ENCODE peak calls at places on chromosomes 11 and 22, in four cellular contexts. P, S, K and Q are unnamed samples.

GRCh38 chr11:75760710-75761493 is 7.7 kb upstream of the DGAT2 start:
- DNase-seq in P (no peak), S (peak), K (no peak), Q (no peak)

GRCh38 chr11:59053387-59053786 is 32.7 kb upstream of the GLYATL1B start:
- DNase-seq in S (peak), P (peak), K (no peak), Q (peak)

GRCh38 chr22:48744283-48744641 is 1083.4 kb downstream of the BRD1 start:
- DNase-seq in S (no peak), K (no peak), P (no peak), Q (peak)

GRCh38 chr11:26764315-26764714 is 42.5 kb upstream of the SLC5A12 start:
- DNase-seq in S (no peak), K (no peak), P (no peak), Q (no peak)

GRCh38 chr11:126647735-126648134 is 292.2 kb downstream of the ST3GAL4 start:
- DNase-seq in K (peak), S (peak), P (no peak), Q (peak)

GRCh38 chr11:80034801-80035200 is 594.0 kb upstream of the TENM4 start:
- DNase-seq in P (no peak), K (no peak), S (no peak), Q (no peak)

GRCh38 chr11:62433141-62433543 is 14.3 kb downstream of the SCGB1A1 start:
- DNase-seq in K (no peak), S (no peak), P (no peak), Q (no peak)

GRCh38 chr11:99925968-99926367 is 761.1 kb upstream of the ARHGAP42 start:
- DNase-seq in K (no peak), S (no peak), P (no peak), Q (no peak)

GRCh38 chr11:69292221-69292648 is 1.7 kb upstream of the MYEOV start:
- DNase-seq in P (peak), K (no peak), S (no peak), Q (no peak)

GRCh38 chr11:57123590-57123989 is 58.2 kb upstream of the LRRC55 start:
- DNase-seq in P (no peak), S (no peak), K (no peak), Q (peak)

GRCh38 chr22:44840611-44841322 is 88.4 kb downstream of the ARHGAP8 start:
- DNase-seq in P (no peak), K (no peak), S (no peak), Q (no peak)

GRCh38 chr11:69008774-69009440 is 4.1 kb downstream of the MRGPRF start:
- DNase-seq in K (peak), S (peak), P (no peak), Q (peak)

DNA sequence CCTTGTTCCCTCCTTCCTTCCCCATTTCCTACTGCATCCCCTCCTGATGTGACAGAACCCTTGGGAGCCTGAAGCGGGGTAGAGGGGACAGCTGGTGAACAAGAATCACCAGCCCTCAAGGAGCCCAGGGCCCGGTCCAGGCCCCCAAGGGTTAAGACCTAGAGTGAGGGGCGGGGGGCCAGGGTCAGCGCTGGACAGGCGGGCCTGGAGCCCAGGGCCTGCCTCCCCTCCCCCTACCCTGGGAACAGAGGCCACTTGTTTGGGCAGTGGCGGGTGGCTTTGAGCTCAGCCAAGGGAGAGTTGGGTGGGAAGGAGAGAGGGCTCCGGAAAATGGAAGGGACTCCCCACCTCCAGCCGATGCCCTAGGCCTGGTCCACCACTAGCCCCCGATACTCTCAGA is 2.1 kb downstream of the ARAP1 start:
- DNase-seq in S (no peak), K (no peak), P (no peak), Q (no peak)
- H3K27ac ChIP-seq in S (no peak), K (no peak), P (peak), Q (peak)

GRCh38 chr11:19398273-19398672 is 157.5 kb upstream of the E2F8 start:
- DNase-seq in P (no peak), S (no peak), K (no peak), Q (no peak)
- H3K27ac ChIP-seq in P (no peak), S (peak), K (no peak), Q (no peak)

GRCh38 chr11:117230981-117231636 is 764 bp downstream of the PCSK7 start:
- DNase-seq in P (no peak), K (no peak), S (no peak), Q (no peak)

GRCh38 chr11:117230286-117230961 is 1.4 kb downstream of the PCSK7 start:
- DNase-seq in P (peak), S (peak), K (no peak), Q (no peak)

GRCh38 chr11:117232022-117232878 is at the start of the genes PCSK7 and RNF214:
- DNase-seq in P (peak), K (peak), S (peak), Q (peak)

GRCh38 chr11:117231637-117232021 is 244 bp downstream of the PCSK7 start:
- DNase-seq in S (no peak), K (no peak), P (no peak), Q (no peak)

DNA sequence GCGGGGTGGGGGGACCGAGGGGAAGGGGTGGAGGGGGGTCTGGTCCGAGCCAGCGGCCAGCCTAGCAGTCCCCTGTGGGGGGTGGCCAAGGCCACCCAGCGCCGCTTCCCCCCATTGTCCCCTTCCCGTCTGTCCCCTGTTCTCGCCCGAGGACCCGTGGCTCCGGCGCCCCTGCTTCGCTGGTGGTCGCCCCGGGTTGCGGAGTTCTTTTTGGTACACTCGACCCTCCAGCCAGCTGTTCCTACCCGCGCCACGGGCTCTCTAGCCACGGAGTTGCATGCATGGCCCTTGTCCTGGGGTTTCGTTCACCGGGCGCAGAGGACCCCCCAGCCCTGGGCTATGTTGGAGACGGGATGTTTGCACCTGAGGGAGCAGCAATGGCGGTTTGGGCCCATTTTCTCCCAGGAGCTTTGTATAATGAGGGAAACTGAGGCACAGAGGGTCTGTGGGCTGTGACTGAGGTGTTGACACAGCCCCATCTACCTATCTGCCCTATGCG is 489 bp downstream of the RNF214 start:
- DNase-seq in S (no peak), P (no peak), K (no peak), Q (no peak)
- H3K27ac ChIP-seq in S (peak), P (peak), K (peak), Q (peak)

GRCh38 chr22:26753125-26753862 is 95.9 kb downstream of the MIAT start:
- DNase-seq in P (no peak), K (no peak), S (no peak), Q (no peak)

GRCh38 chr22:26748845-26749244 is 91.5 kb downstream of the MIAT start:
- DNase-seq in K (no peak), P (no peak), S (no peak), Q (no peak)

GRCh38 chr22:26756675-26757293 is 99.4 kb downstream of the MIAT start:
- DNase-seq in P (peak), S (peak), K (no peak), Q (peak)

GRCh38 chr22:26746311-26746710 is 88.9 kb downstream of the MIAT start:
- DNase-seq in K (no peak), P (no peak), S (no peak), Q (no peak)

DNA sequence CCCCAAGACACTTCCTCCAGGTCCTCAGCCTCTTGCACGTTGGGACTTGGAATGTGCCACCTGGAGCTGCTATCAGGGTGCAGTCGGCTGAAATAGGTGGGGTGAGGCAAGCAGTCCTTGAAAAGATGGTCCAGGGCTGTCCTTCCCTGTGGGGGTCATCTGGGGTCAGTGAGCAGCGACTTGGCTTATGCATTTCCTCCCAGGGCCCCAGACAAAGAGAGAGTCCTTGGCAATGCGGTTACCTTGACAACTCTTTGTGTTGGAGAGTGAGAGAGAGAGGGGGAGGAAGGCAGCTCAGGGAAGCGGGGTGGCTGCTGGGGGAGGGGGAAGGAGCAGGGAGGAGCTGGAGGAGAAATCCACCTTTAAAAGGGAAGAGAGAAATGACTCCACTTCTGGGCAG is 93.8 kb downstream of the MIAT start:
- DNase-seq in S (peak), P (no peak), K (no peak), Q (peak)
- H3K27ac ChIP-seq in S (no peak), P (no peak), K (no peak), Q (no peak)

DNA sequence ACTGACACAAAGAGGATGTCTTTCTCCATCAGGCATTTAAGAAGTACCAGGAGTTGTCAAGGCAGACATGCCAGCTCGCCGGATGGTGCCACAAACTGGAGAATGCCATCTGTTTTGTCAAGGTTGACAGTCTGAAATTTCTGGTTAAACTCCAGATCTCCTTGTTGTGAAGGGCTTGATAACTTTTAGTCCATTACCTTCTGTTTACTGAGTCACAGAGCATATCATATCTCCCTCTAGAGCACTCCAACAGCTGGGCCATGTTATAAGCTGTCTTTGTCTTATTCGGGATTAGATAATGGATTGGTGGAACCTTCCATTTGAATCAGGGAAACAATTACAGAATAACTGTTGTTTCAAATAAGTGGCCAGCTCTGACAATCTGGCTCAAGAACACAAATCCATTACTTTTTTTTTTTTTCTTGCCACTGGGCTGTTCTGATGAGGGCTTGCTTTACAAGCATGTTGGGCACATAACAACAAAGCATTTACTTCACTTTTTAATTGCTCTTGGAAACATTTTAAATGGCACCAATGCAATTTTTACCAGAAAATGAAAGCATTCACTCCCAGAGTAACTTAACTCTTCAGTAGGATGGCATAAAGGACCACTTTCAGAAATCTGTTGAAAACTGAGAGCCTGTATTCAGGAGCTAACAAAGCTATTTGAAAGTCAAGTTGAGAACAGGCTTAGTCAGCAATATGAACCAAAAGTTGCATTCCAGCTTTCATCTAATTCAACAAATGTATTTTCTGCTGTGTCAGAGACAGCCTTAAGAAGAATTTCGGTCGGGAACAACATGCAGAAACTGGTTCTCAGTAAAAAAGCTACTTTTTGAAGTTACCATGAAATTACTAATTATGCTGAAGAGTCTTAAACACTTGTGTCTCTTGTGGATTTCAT is 227.6 kb upstream of the PITPNB start:
- DNase-seq in P (no peak), S (peak), K (no peak), Q (no peak)
- H3K27ac ChIP-seq in P (no peak), S (no peak), K (no peak), Q (no peak)

DNA sequence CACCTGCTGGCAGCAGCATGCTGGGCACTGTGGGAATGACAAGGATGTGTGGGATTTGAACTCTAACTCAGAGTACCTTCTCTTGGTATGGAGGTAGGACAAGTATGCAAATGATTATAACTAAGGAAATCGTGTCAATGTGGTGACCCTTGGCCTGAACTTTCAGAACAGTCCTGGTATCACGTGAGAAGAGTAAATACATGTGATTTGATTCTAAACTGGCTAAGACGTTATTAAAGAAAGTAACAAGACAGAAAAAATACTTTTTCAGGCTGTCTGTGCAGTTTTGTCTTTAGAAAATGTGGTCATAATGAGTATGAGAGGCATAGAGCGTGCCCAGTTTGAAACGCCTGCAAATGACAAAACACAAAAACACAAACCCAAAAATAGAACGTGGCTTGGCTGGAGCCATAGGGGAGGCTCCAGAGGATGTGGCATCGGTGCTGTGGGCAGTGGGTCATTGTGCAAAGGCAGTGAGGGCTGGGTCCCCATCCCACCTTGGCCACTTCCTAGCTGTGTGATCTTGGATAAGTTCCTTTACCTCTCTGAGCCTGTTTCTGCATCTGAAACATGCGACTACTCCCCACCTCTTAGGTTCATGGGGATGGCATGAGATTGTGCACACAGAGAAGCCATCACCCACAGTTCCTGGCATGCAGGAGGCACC is 18.4 kb upstream of the IL2RB start:
- DNase-seq in P (no peak), S (no peak), K (no peak), Q (no peak)
- H3K27ac ChIP-seq in P (no peak), S (no peak), K (no peak), Q (no peak)